ENCODE peak calls at places on chromosomes 6 and 20, in nine cellular contexts. J, Y, E, V, P, R, M, D and K are unnamed samples.

GRCh38 chr6:29907637-29908340 is 34.5 kb upstream of the HLA-A start:
- DNase-seq in J (no peak), Y (no peak), E (no peak), V (no peak), P (no peak), R (no peak), M (peak), D (no peak), K (no peak)

GRCh38 chr6:106882601-106883518 is 91.7 kb downstream of the CD24 start:
- DNase-seq in J (no peak), Y (no peak), E (no peak), V (no peak), P (no peak), R (no peak), M (peak), D (no peak), K (no peak)

GRCh38 chr20:5592823-5593761 is 157.1 kb upstream of the SHLD1 start:
- DNase-seq in J (no peak), Y (no peak), E (no peak), V (no peak), P (no peak), R (no peak), M (no peak), D (no peak), K (no peak)

GRCh38 chr6:85464722-85465150 is 14.9 kb downstream of the NT5E start:
- DNase-seq in J (no peak), Y (no peak), E (peak), V (no peak), P (no peak), R (no peak), M (peak), D (no peak), K (no peak)

GRCh38 chr6:15892369-15892768 is 229.5 kb upstream of the DTNBP1 start:
- DNase-seq in J (no peak), Y (no peak), E (no peak), V (no peak), P (no peak), R (no peak), M (no peak), D (no peak), K (no peak)

GRCh38 chr20:56202493-56203077 is 45.9 kb upstream of the MC3R start:
- DNase-seq in J (no peak), Y (no peak), E (peak), V (no peak), P (no peak), R (no peak), M (peak), D (no peak), K (no peak)

GRCh38 chr20:841568-842546 is 8.3 kb downstream of the FAM110A start:
- DNase-seq in J (no peak), Y (no peak), E (no peak), V (peak), P (no peak), R (peak), M (no peak), D (no peak), K (no peak)

GRCh38 chr6:34414999-34415858 is 10.6 kb downstream of the RPS10 start:
- DNase-seq in J (peak), Y (peak), E (peak), V (peak), P (peak), R (no peak), M (peak), D (peak), K (no peak)

GRCh38 chr6:112214749-112215269 is 39.6 kb downstream of the LAMA4 start:
- DNase-seq in J (no peak), Y (no peak), E (no peak), V (peak), P (no peak), R (no peak), M (no peak), D (no peak), K (no peak)

GRCh38 chr6:32204268-32204715 is 11.8 kb upstream of the GPSM3 start:
- DNase-seq in J (no peak), Y (no peak), E (no peak), V (no peak), P (no peak), R (no peak), M (no peak), D (no peak), K (no peak)

GRCh38 chr20:41704896-41705295 is 86.7 kb upstream of the CHD6 start:
- DNase-seq in J (no peak), Y (no peak), E (no peak), V (no peak), P (no peak), R (no peak), M (no peak), D (no peak), K (no peak)

GRCh38 chr6:31092769-31093505 is 19.4 kb downstream of the C6orf15 start:
- DNase-seq in J (no peak), Y (no peak), E (no peak), V (no peak), P (no peak), R (no peak), M (no peak), D (no peak), K (no peak)

GRCh38 chr20:34538671-34539123 is 19.8 kb upstream of the MAP1LC3A start:
- DNase-seq in J (peak), Y (peak), E (peak), V (peak), P (peak), R (peak), M (peak), D (peak), K (peak)

GRCh38 chr6:74070091-74070490 is 374.1 kb downstream of the CD109 start:
- DNase-seq in J (no peak), Y (no peak), E (peak), V (no peak), P (no peak), R (no peak), M (no peak), D (no peak), K (no peak)

GRCh38 chr20:47603260-47603659 is 101.6 kb downstream of the NCOA3 start:
- DNase-seq in J (no peak), Y (no peak), E (no peak), V (no peak), P (no peak), R (no peak), M (no peak), D (no peak), K (no peak)

GRCh38 chr20:58228484-58229197 is at the start of gene ANKRD60:
- DNase-seq in J (peak), Y (no peak), E (no peak), V (peak), P (peak), R (peak), M (no peak), D (peak), K (no peak)

GRCh38 chr20:63574156-63574828 is at the start of gene HELZ2:
- DNase-seq in J (peak), Y (peak), E (peak), V (peak), P (peak), R (peak), M (peak), D (peak), K (peak)

GRCh38 chr6:113997106-113997505 is 26.2 kb upstream of the HDAC2 start:
- DNase-seq in J (no peak), Y (no peak), E (peak), V (no peak), P (no peak), R (no peak), M (peak), D (no peak), K (no peak)

GRCh38 chr20:10673176-10673830 is 496 bp downstream of the JAG1 start:
- DNase-seq in J (peak), Y (peak), E (peak), V (no peak), P (peak), R (peak), M (no peak), D (no peak), K (peak)